ENCODE peak calls at places on chromosomes 1 and 21, in nine cellular contexts. S, C, Y, F, W, X, V, A and B are unnamed samples. For H3K9me3, the result is how much of the 10 kb centered on the place peaks cover.

GRCh38 chr1:244207935-244208244 is 156.8 kb downstream of the ZBTB18 start:
- DNase-seq in S (no peak), C (no peak), Y (no peak), F (no peak), W (no peak), X (no peak), V (no peak), A (no peak), B (no peak)

GRCh38 chr1:149885364-149886111 is 13.8 kb upstream of the BOLA1 start:
- DNase-seq in S (peak), C (peak), Y (peak), F (peak), W (peak), X (peak), V (peak), A (no peak), B (no peak)

GRCh38 chr1:67673468-67674201 is 11.4 kb upstream of the GADD45A start:
- DNase-seq in S (no peak), C (no peak), Y (no peak), F (no peak), W (no peak), X (no peak), V (no peak), A (no peak), B (no peak)

GRCh38 chr1:7587108-7587507 is 184.0 kb upstream of the VAMP3 start:
- DNase-seq in S (no peak), C (no peak), Y (no peak), F (peak), W (peak), X (no peak), V (no peak), A (no peak), B (no peak)

GRCh38 chr1:119622694-119623515 is 25.2 kb downstream of the ZNF697 start:
- DNase-seq in S (no peak), C (no peak), Y (no peak), F (no peak), W (no peak), X (no peak), V (no peak), A (no peak), B (no peak)

GRCh38 chr1:9267352-9267686 is 25.4 kb upstream of the SPSB1 start:
- DNase-seq in S (no peak), C (no peak), Y (no peak), F (no peak), W (no peak), X (no peak), V (no peak), A (no peak), B (no peak)

GRCh38 chr1:178986204-178986603 is 39.5 kb upstream of the FAM20B start:
- DNase-seq in S (no peak), C (no peak), Y (no peak), F (no peak), W (no peak), X (no peak), V (no peak), A (no peak), B (no peak)

GRCh38 chr1:2539312-2539907 is 9.3 kb upstream of the HES5 start:
- DNase-seq in S (no peak), C (peak), Y (no peak), F (no peak), W (no peak), X (no peak), V (no peak), A (no peak), B (no peak)

GRCh38 chr1:109112652-109113285 is 1.1 kb upstream of the ELAPOR1 start:
- DNase-seq in S (peak), C (peak), Y (peak), F (peak), W (peak), X (peak), V (no peak), A (peak), B (no peak)

GRCh38 chr1:44594871-44595735 is 79.2 kb downstream of the TMEM53 start:
- DNase-seq in S (peak), C (peak), Y (peak), F (peak), W (peak), X (peak), V (no peak), A (no peak), B (no peak)

GRCh38 chr1:14930224-14930965 is 223.2 kb upstream of the TMEM51 start:
- DNase-seq in S (no peak), C (no peak), Y (no peak), F (no peak), W (no peak), X (no peak), V (no peak), A (no peak), B (no peak)

GRCh38 chr1:53804181-53804580 is 33.9 kb downstream of the NDC1 start:
- DNase-seq in S (no peak), C (no peak), Y (no peak), F (no peak), W (no peak), X (no peak), V (no peak), A (no peak), B (no peak)

GRCh38 chr1:201759194-201759814 is 69.7 kb upstream of the IPO9 start:
- DNase-seq in S (no peak), C (no peak), Y (no peak), F (no peak), W (no peak), X (no peak), V (no peak), A (no peak), B (no peak)

GRCh38 chr1:160161965-160162705 is 10.7 kb downstream of the ATP1A4 start:
- DNase-seq in S (no peak), C (peak), Y (no peak), F (no peak), W (no peak), X (no peak), V (no peak), A (no peak), B (no peak)

GRCh38 chr1:109148838-109149555 is 35.1 kb downstream of the ELAPOR1 start:
- DNase-seq in S (no peak), C (peak), Y (no peak), F (no peak), W (no peak), X (no peak), V (no peak), A (no peak), B (no peak)

GRCh38 chr1:174818951-174819350 is 180.8 kb upstream of the CACYBP start:
- DNase-seq in S (no peak), C (no peak), Y (no peak), F (no peak), W (no peak), X (no peak), V (no peak), A (no peak), B (no peak)

GRCh38 chr1:32989160-32989894 is 24.7 kb upstream of the RNF19B start:
- DNase-seq in S (peak), C (peak), Y (peak), F (peak), W (peak), X (peak), V (peak), A (no peak), B (no peak)

GRCh38 chr1:160519542-160520435 is 3.3 kb downstream of the SLAMF6 start:
- DNase-seq in S (no peak), C (peak), Y (no peak), F (no peak), W (no peak), X (no peak), V (no peak), A (no peak), B (no peak)

GRCh38 chr1:100622037-100622436 is 84.1 kb downstream of the GPR88 start:
- DNase-seq in S (no peak), C (no peak), Y (no peak), F (no peak), W (no peak), X (no peak), V (no peak), A (no peak), B (no peak)

GRCh38 chr1:151777317-151777716 is 13.0 kb downstream of the TDRKH start:
- DNase-seq in S (no peak), C (no peak), Y (no peak), F (no peak), W (no peak), X (no peak), V (no peak), A (no peak), B (no peak)

GRCh38 chr1:96538001-96538649 is 183.5 kb upstream of the PTBP2 start:
- DNase-seq in S (peak), C (no peak), Y (no peak), F (peak), W (no peak), X (no peak), V (no peak), A (no peak), B (no peak)

GRCh38 chr1:77540501-77541161 is 141.8 kb downstream of the ZZZ3 start:
- DNase-seq in S (no peak), C (no peak), Y (no peak), F (no peak), W (no peak), X (no peak), V (no peak), A (no peak), B (no peak)

GRCh38 chr21:44391345-44392091 is 38.1 kb downstream of the TRPM2 start:
- DNase-seq in S (peak), C (no peak), Y (peak), F (peak), W (no peak), X (no peak), V (no peak), A (no peak), B (no peak)

GRCh38 chr1:42429623-42430022 is 26.2 kb downstream of the ZMYND12 start:
- DNase-seq in S (no peak), C (no peak), Y (no peak), F (no peak), W (no peak), X (no peak), V (no peak), A (no peak), B (no peak)

GRCh38 chr1:38527373-38527966 is 332.1 kb downstream of the RRAGC start:
- DNase-seq in S (peak), C (peak), Y (peak), F (no peak), W (no peak), X (peak), V (no peak), A (no peak), B (no peak)

GRCh38 chr1:226209307-226210059 is 14.0 kb upstream of the MIXL1 start:
- DNase-seq in S (no peak), C (no peak), Y (no peak), F (no peak), W (no peak), X (no peak), V (no peak), A (no peak), B (no peak)

GRCh38 chr1:74652711-74653131 is 20.9 kb downstream of the ERICH3 start:
- DNase-seq in S (no peak), C (no peak), Y (no peak), F (no peak), W (peak), X (peak), V (no peak), A (no peak), B (no peak)

GRCh38 chr1:177255411-177255810 is 84.7 kb downstream of the BRINP2 start:
- DNase-seq in S (no peak), C (no peak), Y (no peak), F (no peak), W (no peak), X (no peak), V (peak), A (no peak), B (no peak)

GRCh38 chr1:235391879-235392278 is 24.7 kb downstream of the TBCE start:
- DNase-seq in S (no peak), C (no peak), Y (no peak), F (no peak), W (no peak), X (no peak), V (no peak), A (no peak), B (no peak)

GRCh38 chr1:8408151-8408839 is 90.4 kb downstream of the SLC45A1 start:
- DNase-seq in S (peak), C (no peak), Y (peak), F (peak), W (no peak), X (peak), V (no peak), A (no peak), B (peak)

GRCh38 chr21:45386728-45387371 is 18.1 kb upstream of the COL18A1 start:
- DNase-seq in S (no peak), C (peak), Y (no peak), F (peak), W (peak), X (peak), V (no peak), A (no peak), B (peak)

GRCh38 chr1:7470904-7471638 is 300.0 kb upstream of the VAMP3 start:
- DNase-seq in S (peak), C (no peak), Y (peak), F (peak), W (no peak), X (peak), V (peak), A (no peak), B (no peak)

GRCh38 chr21:14797543-14797942 is 251.4 kb upstream of the SAMSN1 start:
- DNase-seq in S (no peak), C (no peak), Y (no peak), F (no peak), W (no peak), X (no peak), V (no peak), A (no peak), B (no peak)

GRCh38 chr1:64624446-64624766 is 120.5 kb upstream of the RAVER2 start:
- DNase-seq in S (no peak), C (no peak), Y (no peak), F (no peak), W (no peak), X (no peak), V (no peak), A (no peak), B (no peak)

GRCh38 chr1:41518471-41518870 is 34.0 kb upstream of the EDN2 start:
- DNase-seq in S (no peak), C (no peak), Y (no peak), F (no peak), W (no peak), X (no peak), V (no peak), A (no peak), B (no peak)

GRCh38 chr1:193729429-193729828 is 543.0 kb upstream of the B3GALT2 start:
- DNase-seq in S (no peak), C (no peak), Y (no peak), F (no peak), W (no peak), X (no peak), V (no peak), A (no peak), B (no peak)

GRCh38 chr1:227068883-227069282 is 128.8 kb downstream of the COQ8A start:
- DNase-seq in S (no peak), C (no peak), Y (no peak), F (no peak), W (no peak), X (no peak), V (no peak), A (no peak), B (no peak)

DNA sequence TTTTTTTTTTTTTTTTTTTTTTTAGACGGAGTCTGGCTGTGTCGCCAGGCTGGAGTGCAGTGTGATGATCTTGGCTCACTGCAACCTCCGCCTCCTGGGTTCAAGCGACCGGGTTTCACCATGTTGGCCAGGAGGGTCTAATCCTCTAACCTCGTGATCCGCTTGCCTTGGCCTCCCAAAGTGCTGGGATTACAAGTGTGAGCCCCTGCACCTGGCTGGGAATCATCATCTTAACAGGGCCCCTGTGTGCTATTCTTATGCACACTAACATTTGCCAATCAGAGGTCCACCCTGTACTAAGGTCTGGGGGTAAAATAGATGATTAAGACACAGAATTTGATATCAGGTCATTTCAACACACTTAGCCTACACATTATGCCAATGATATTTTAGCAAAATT is 278.7 kb upstream of the CHRM3 start:
- DNase-seq in S (no peak), C (no peak), Y (no peak), F (no peak), W (no peak), X (no peak), V (no peak), A (no peak), B (no peak)
- H3K9me3 ChIP-seq in S (under half), C (under half), Y (under half), F (under half), W (under half), X (under half), V (under half), A (under half), B (under half)

GRCh38 chr21:42663200-42663483 is 9.7 kb downstream of the PDE9A start:
- DNase-seq in S (no peak), C (no peak), Y (no peak), F (no peak), W (no peak), X (no peak), V (no peak), A (no peak), B (no peak)
- H3K27ac ChIP-seq in S (no peak), C (no peak), Y (no peak), F (peak), W (no peak), X (no peak), V (no peak), A (no peak), B (no peak)

GRCh38 chr1:59057801-59058200 is 239.1 kb upstream of the FGGY start:
- DNase-seq in S (no peak), C (no peak), Y (no peak), F (no peak), W (no peak), X (no peak), V (no peak), A (peak), B (no peak)

GRCh38 chr1:59055908-59056719 is 240.8 kb upstream of the FGGY start:
- DNase-seq in S (no peak), C (peak), Y (peak), F (no peak), W (no peak), X (peak), V (no peak), A (no peak), B (no peak)

GRCh38 chr1:59054172-59054571 is 242.7 kb upstream of the FGGY start:
- DNase-seq in S (no peak), C (no peak), Y (no peak), F (no peak), W (no peak), X (no peak), V (no peak), A (no peak), B (no peak)

GRCh38 chr1:59058681-59059441 is 238.0 kb upstream of the FGGY start:
- DNase-seq in S (no peak), C (no peak), Y (no peak), F (no peak), W (no peak), X (no peak), V (no peak), A (no peak), B (no peak)

GRCh38 chr1:59057211-59057694 is 239.6 kb upstream of the FGGY start:
- DNase-seq in S (peak), C (no peak), Y (peak), F (peak), W (no peak), X (peak), V (no peak), A (peak), B (no peak)
- TF ChIP-seq POLR2AphosphoS5 in S (peak), C (no peak), Y (peak), F (peak), W (peak), X (peak), V (no peak), A (peak), B (peak)

GRCh38 chr1:19495000-19495656 is 9.8 kb upstream of the CAPZB start:
- DNase-seq in S (no peak), C (peak), Y (no peak), F (no peak), W (no peak), X (no peak), V (no peak), A (no peak), B (no peak)

GRCh38 chr1:19496529-19496877 is 11.2 kb upstream of the CAPZB start:
- DNase-seq in S (no peak), C (no peak), Y (no peak), F (no peak), W (no peak), X (no peak), V (no peak), A (no peak), B (no peak)

GRCh38 chr1:19488136-19488535 is 2.8 kb upstream of the CAPZB start:
- DNase-seq in S (no peak), C (no peak), Y (no peak), F (no peak), W (no peak), X (no peak), V (no peak), A (no peak), B (no peak)

GRCh38 chr1:19495816-19496528 is 10.6 kb upstream of the CAPZB start:
- DNase-seq in S (no peak), C (no peak), Y (no peak), F (no peak), W (no peak), X (no peak), V (no peak), A (no peak), B (no peak)

DNA sequence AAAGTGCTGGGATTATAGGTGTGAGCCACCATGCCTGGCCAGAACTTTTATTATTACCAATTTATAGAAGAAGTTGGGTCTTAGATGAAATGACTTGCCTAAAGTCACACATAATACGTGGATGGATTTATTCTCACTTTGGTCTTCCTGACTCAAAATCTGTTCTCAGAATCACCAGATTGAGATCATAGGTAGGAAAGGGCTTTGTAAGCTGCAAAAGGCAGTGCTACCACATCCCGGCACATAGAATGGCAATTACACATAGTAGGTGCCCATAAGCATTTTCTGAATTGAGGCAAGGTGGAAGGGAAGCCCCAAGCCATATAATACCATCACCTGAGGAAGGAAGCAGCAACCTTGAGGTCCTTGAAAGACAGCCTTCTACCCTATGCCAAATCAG is 8.2 kb upstream of the CAPZB start:
- DNase-seq in S (no peak), C (no peak), Y (no peak), F (no peak), W (no peak), X (no peak), V (no peak), A (no peak), B (no peak)
- H3K9me3 ChIP-seq in S (under half), C (under half), Y (under half), F (under half), W (under half), X (under half), V (under half), A (under half), B (under half)

GRCh38 chr1:16158025-16158424 is 2.2 kb upstream of the EPHA2 start:
- DNase-seq in S (no peak), C (no peak), Y (no peak), F (no peak), W (no peak), X (no peak), V (no peak), A (no peak), B (no peak)
- H3K27ac ChIP-seq in S (no peak), C (no peak), Y (no peak), F (no peak), W (no peak), X (peak), V (peak), A (peak), B (peak)